ENCODE peak calls at places on chromosomes 5 and 9, in ten cellular contexts. V is NCI-H69; B is CD4-positive, alpha-beta T cell; Q is GM13977; S is activated naive CD4-positive, alpha-beta T cell treated with anti-CD3 and anti-CD28 coated beads, Interleukin-2, amount 50 U/mL, for 16 hours; R is stimulated activated CD8-positive, alpha-beta memory T cell treated with anti-CD3 and anti-CD28 coated beads, Interleukin-7, amount 100 ng/mL, for 24 hours; F is myocyte; Y is activated T-helper 1 cell treated with Interleukin-2 at 50 U/mL for 16 hours; M is GM06990; G is NCI-H345. A is an unnamed sample.

GRCh38 chr9:15725953-15726352 is 173.1 kb downstream of the CCDC171 start:
- DNase-seq in V (no peak), B (no peak), Q (no peak), S (no peak), R (no peak), F (no peak), Y (no peak), M (no peak), G (no peak), A (peak)

GRCh38 chr5:8827701-8828100 is 718.2 kb downstream of the SEMA5A start:
- DNase-seq in V (no peak), B (no peak), Q (no peak), S (no peak), R (no peak), F (no peak), Y (no peak), M (no peak), G (no peak), A (no peak)

GRCh38 chr9:99905833-99906402 is 536 bp upstream of the STX17 start:
- DNase-seq in V (peak), B (no peak), Q (no peak), S (no peak), R (no peak), F (peak), Y (no peak), M (no peak), G (no peak), A (no peak)

GRCh38 chr5:157025093-157025698 is 33.7 kb downstream of the HAVCR1 start:
- DNase-seq in V (no peak), B (peak), Q (no peak), S (peak), R (peak), F (no peak), Y (peak), M (peak), G (no peak), A (no peak)

GRCh38 chr5:51961154-51961562 is 577.9 kb downstream of the ISL1 start:
- DNase-seq in V (peak), B (no peak), Q (no peak), S (no peak), R (no peak), F (no peak), Y (no peak), M (no peak), G (no peak), A (no peak)

GRCh38 chr5:108193021-108193795 is 188.7 kb downstream of the FBXL17 start:
- DNase-seq in V (no peak), B (no peak), Q (no peak), S (no peak), R (no peak), F (peak), Y (no peak), M (no peak), G (no peak), A (peak)

GRCh38 chr5:170538970-170539586 is 35.3 kb downstream of the KCNIP1 start:
- DNase-seq in V (no peak), B (no peak), Q (no peak), S (no peak), R (no peak), F (peak), Y (no peak), M (no peak), G (no peak), A (no peak)

GRCh38 chr5:83471405-83472212 is at the start of gene VCAN:
- DNase-seq in V (peak), B (no peak), Q (peak), S (no peak), R (no peak), F (peak), Y (no peak), M (peak), G (peak), A (peak)

GRCh38 chr5:78547171-78547570 is 101.4 kb downstream of the LHFPL2 start:
- DNase-seq in V (no peak), B (no peak), Q (no peak), S (no peak), R (no peak), F (peak), Y (no peak), M (no peak), G (no peak), A (peak)

GRCh38 chr5:60586307-60586901 is 113.6 kb downstream of the DEPDC1B start:
- DNase-seq in V (peak), B (no peak), Q (peak), S (no peak), R (no peak), F (peak), Y (no peak), M (peak), G (no peak), A (no peak)

GRCh38 chr9:109190151-109190550 is 23.1 kb upstream of the FRRS1L start:
- DNase-seq in V (no peak), B (no peak), Q (no peak), S (no peak), R (no peak), F (no peak), Y (no peak), M (no peak), G (no peak), A (no peak)

GRCh38 chr5:135254183-135254582 is 144.8 kb downstream of the MACROH2A1 start:
- DNase-seq in V (no peak), B (no peak), Q (no peak), S (no peak), R (no peak), F (no peak), Y (no peak), M (no peak), G (no peak), A (no peak)

GRCh38 chr5:27868292-27868691 is 829.9 kb upstream of the CDH9 start:
- DNase-seq in V (no peak), B (no peak), Q (no peak), S (no peak), R (no peak), F (no peak), Y (no peak), M (no peak), G (no peak), A (no peak)

GRCh38 chr9:79583957-79584654 is 12.3 kb downstream of the TLE4 start:
- DNase-seq in V (no peak), B (no peak), Q (no peak), S (no peak), R (no peak), F (no peak), Y (no peak), M (no peak), G (no peak), A (no peak)

GRCh38 chr5:90344693-90345092 is 64.9 kb downstream of the CETN3 start:
- DNase-seq in V (peak), B (no peak), Q (no peak), S (no peak), R (no peak), F (no peak), Y (no peak), M (no peak), G (no peak), A (no peak)

GRCh38 chr9:70475211-70475610 is 60.8 kb upstream of the KLF9 start:
- DNase-seq in V (peak), B (no peak), Q (no peak), S (no peak), R (no peak), F (no peak), Y (no peak), M (no peak), G (no peak), A (no peak)

GRCh38 chr5:14006823-14007510 is 62.5 kb upstream of the DNAH5 start:
- DNase-seq in V (no peak), B (no peak), Q (no peak), S (no peak), R (no peak), F (no peak), Y (no peak), M (no peak), G (no peak), A (no peak)

GRCh38 chr9:92342825-92343488 is 17.2 kb downstream of the CENPP start:
- DNase-seq in V (peak), B (no peak), Q (no peak), S (no peak), R (no peak), F (peak), Y (no peak), M (no peak), G (no peak), A (peak)

GRCh38 chr9:2815661-2816060 is 28.2 kb downstream of the PUM3 start:
- DNase-seq in V (no peak), B (no peak), Q (no peak), S (no peak), R (no peak), F (no peak), Y (no peak), M (no peak), G (no peak), A (no peak)

GRCh38 chr5:79333852-79334557 is 98.1 kb downstream of the JMY start:
- DNase-seq in V (peak), B (no peak), Q (no peak), S (no peak), R (no peak), F (no peak), Y (no peak), M (no peak), G (no peak), A (no peak)

GRCh38 chr9:99296375-99296951 is 74.4 kb downstream of the SEC61B start:
- DNase-seq in V (peak), B (peak), Q (peak), S (peak), R (no peak), F (no peak), Y (peak), M (peak), G (no peak), A (peak)

GRCh38 chr9:76441551-76442322 is 17.2 kb upstream of the GCNT1 start:
- DNase-seq in V (peak), B (no peak), Q (peak), S (no peak), R (no peak), F (no peak), Y (no peak), M (peak), G (no peak), A (peak)

GRCh38 chr5:137300411-137301240 is 198.5 kb downstream of the SPOCK1 start:
- DNase-seq in V (no peak), B (no peak), Q (no peak), S (no peak), R (no peak), F (peak), Y (no peak), M (no peak), G (no peak), A (peak)

GRCh38 chr5:119177226-119177625 is 106.3 kb downstream of the DMXL1 start:
- DNase-seq in V (no peak), B (no peak), Q (no peak), S (no peak), R (no peak), F (no peak), Y (no peak), M (no peak), G (no peak), A (no peak)

GRCh38 chr9:91044354-91044753 is 242.7 kb downstream of the SYK start:
- DNase-seq in V (no peak), B (no peak), Q (no peak), S (no peak), R (no peak), F (no peak), Y (no peak), M (no peak), G (no peak), A (no peak)

GRCh38 chr5:1217596-1218206 is 7.5 kb upstream of the SLC6A18 start:
- DNase-seq in V (peak), B (no peak), Q (no peak), S (no peak), R (no peak), F (no peak), Y (no peak), M (no peak), G (peak), A (no peak)

GRCh38 chr5:139893873-139894272 is 98.3 kb downstream of the PSD2 start:
- DNase-seq in V (no peak), B (no peak), Q (no peak), S (no peak), R (no peak), F (no peak), Y (no peak), M (no peak), G (no peak), A (no peak)

GRCh38 chr5:95818181-95819147 is 4.1 kb downstream of the GLRX start:
- DNase-seq in V (no peak), B (no peak), Q (no peak), S (peak), R (no peak), F (peak), Y (no peak), M (no peak), G (no peak), A (no peak)

GRCh38 chr9:109500421-109500974 is 2.4 kb upstream of the PTPN3 start:
- DNase-seq in V (no peak), B (no peak), Q (no peak), S (no peak), R (no peak), F (no peak), Y (no peak), M (no peak), G (no peak), A (no peak)

GRCh38 chr9:130895481-130896232 is 955 bp downstream of the QRFP start:
- DNase-seq in V (no peak), B (no peak), Q (no peak), S (no peak), R (no peak), F (no peak), Y (no peak), M (no peak), G (no peak), A (no peak)

GRCh38 chr5:135107101-135107500 is 73.1 kb upstream of the PITX1 start:
- DNase-seq in V (no peak), B (no peak), Q (no peak), S (no peak), R (no peak), F (no peak), Y (no peak), M (no peak), G (no peak), A (no peak)

GRCh38 chr5:178289438-178289837 is 56.8 kb upstream of the PHYKPL start:
- DNase-seq in V (no peak), B (no peak), Q (no peak), S (no peak), R (no peak), F (no peak), Y (no peak), M (no peak), G (no peak), A (no peak)

GRCh38 chr5:57582578-57583070 is 100.0 kb upstream of the ACTBL2 start:
- DNase-seq in V (no peak), B (no peak), Q (no peak), S (no peak), R (no peak), F (no peak), Y (no peak), M (no peak), G (no peak), A (no peak)

GRCh38 chr9:134299883-134300282 is 26.4 kb upstream of the RXRA start:
- DNase-seq in V (no peak), B (no peak), Q (no peak), S (no peak), R (no peak), F (no peak), Y (no peak), M (no peak), G (no peak), A (no peak)

GRCh38 chr9:33263936-33264472 is 504 bp downstream of the BAG1 start:
- DNase-seq in V (peak), B (no peak), Q (peak), S (peak), R (no peak), F (peak), Y (peak), M (no peak), G (peak), A (peak)

A was measured in AG08395.